ENCODE peak calls at places on chromosomes 6 and 20, in five cellular contexts. U, W, S, O and A are unnamed samples.

GRCh38 chr6:163860194-163861081 is 445.9 kb downstream of the QKI start:
- DNase-seq in U (peak; percentile 14), O (no peak), S (no peak), W (peak; percentile 66), A (no peak)

GRCh38 chr6:107334026-107334425 is 125.3 kb downstream of the PDSS2 start:
- DNase-seq in U (no peak), O (no peak), S (no peak), W (no peak), A (no peak)

GRCh38 chr20:33092361-33092760 is 12.9 kb downstream of the BPIFB4 start:
- DNase-seq in W (no peak), S (no peak), O (no peak), U (no peak), A (no peak)

GRCh38 chr6:2575191-2575590 is 175.5 kb downstream of the MYLK4 start:
- DNase-seq in U (no peak), O (no peak), W (no peak), S (no peak), A (no peak)

GRCh38 chr6:84424956-84425355 is 197.5 kb upstream of the CEP162 start:
- DNase-seq in U (no peak), S (no peak), W (no peak), O (no peak), A (no peak)

GRCh38 chr6:8820313-8820712 is 385.0 kb upstream of the SLC35B3 start:
- DNase-seq in O (no peak), S (no peak), W (no peak), U (no peak), A (no peak)

GRCh38 chr20:37295001-37295400 is 5.5 kb downstream of the MANBAL start:
- DNase-seq in W (peak; percentile 90), S (no peak), U (no peak), O (no peak), A (no peak)

GRCh38 chr6:27617046-27617687 is 144.3 kb upstream of the ZNF184 start:
- DNase-seq in S (peak; percentile 31), O (no peak), U (no peak), W (peak; percentile 42), A (no peak)

GRCh38 chr6:112429226-112429625 is 82.1 kb downstream of the RFPL4B start:
- DNase-seq in U (no peak), W (peak; percentile 53), O (no peak), S (no peak), A (peak; percentile 0)

GRCh38 chr6:158158748-158159147 is 9.3 kb downstream of the SERAC1 start:
- DNase-seq in O (no peak), U (no peak), W (no peak), S (no peak), A (no peak)

GRCh38 chr6:169991031-169991390 is 239.6 kb downstream of the ERMARD start:
- DNase-seq in W (no peak), S (no peak), O (no peak), U (no peak), A (no peak)

GRCh38 chr20:11144114-11144513 is 470.3 kb upstream of the JAG1 start:
- DNase-seq in U (no peak), O (no peak), S (no peak), W (peak; percentile 73), A (no peak)

GRCh38 chr6:135025775-135026174 is 28.8 kb downstream of the HBS1L start:
- DNase-seq in S (no peak), W (no peak), O (no peak), U (no peak), A (no peak)

GRCh38 chr6:20365456-20365855 is 36.2 kb upstream of the E2F3 start:
- DNase-seq in O (no peak), W (no peak), S (no peak), U (no peak), A (no peak)

GRCh38 chr6:24719125-24719931 is at the start of gene C6orf62:
- DNase-seq in W (peak; percentile 25), S (no peak), U (peak; percentile 39), O (no peak), A (no peak)

GRCh38 chr20:56433221-56433879 is 21.3 kb downstream of the CASS4 start:
- DNase-seq in S (no peak), W (no peak), U (no peak), O (no peak), A (no peak)

GRCh38 chr6:117188627-117189201 is 76.6 kb upstream of the VGLL2 start:
- DNase-seq in S (no peak), O (no peak), U (no peak), W (no peak), A (no peak)

GRCh38 chr20:57440678-57441509 is 49.7 kb downstream of the RBM38 start:
- DNase-seq in U (no peak), W (peak; percentile 77), S (no peak), O (no peak), A (no peak)

GRCh38 chr20:24017160-24017761 is 28.7 kb upstream of the GGTLC1 start:
- DNase-seq in U (no peak), W (peak; percentile 18), O (no peak), S (no peak), A (no peak)

GRCh38 chr6:100203391-100203790 is 209.4 kb upstream of the MCHR2 start:
- DNase-seq in O (no peak), W (peak; percentile 91), U (no peak), S (no peak), A (no peak)

GRCh38 chr6:42118162-42119001 is 24.0 kb downstream of the C6orf132 start:
- DNase-seq in O (no peak), W (peak; percentile 36), S (no peak), U (no peak), A (no peak)

GRCh38 chr6:137233561-137234504 is 14.6 kb upstream of the IFNGR1 start:
- DNase-seq in U (no peak), O (no peak), S (no peak), W (peak; percentile 95), A (no peak)

GRCh38 chr6:7469696-7470095 is 71.8 kb upstream of the DSP start:
- DNase-seq in O (no peak), S (no peak), U (no peak), W (peak; percentile 49), A (no peak)

GRCh38 chr20:22940350-22940749 is 94.8 kb upstream of the SSTR4 start:
- DNase-seq in S (no peak), W (no peak), U (no peak), O (no peak), A (no peak)

GRCh38 chr20:58431134-58431533 is 42.1 kb downstream of the VAPB start:
- DNase-seq in U (no peak), O (no peak), W (no peak), S (no peak), A (no peak)

GRCh38 chr20:53003420-53003819 is 31.3 kb downstream of the TSHZ2 start:
- DNase-seq in U (no peak), W (no peak), O (no peak), S (no peak), A (no peak)

GRCh38 chr20:3239026-3239866 is at the start of gene SLC4A11:
- DNase-seq in O (peak; percentile 22), S (peak; percentile 69), W (peak; percentile 67), U (no peak), A (no peak)

GRCh38 chr6:44003345-44004061 is 123.7 kb downstream of the MRPL14 start:
- DNase-seq in O (no peak), U (no peak), S (no peak), W (no peak), A (no peak)

GRCh38 chr20:32474967-32475819 is 109.9 kb downstream of the NOL4L start:
- DNase-seq in U (no peak), S (no peak), O (peak; percentile 79), W (peak; percentile 100), A (no peak)

GRCh38 chr20:11001767-11002540 is 328.2 kb upstream of the JAG1 start:
- DNase-seq in S (no peak), O (no peak), U (peak; percentile 3), W (peak; percentile 78), A (no peak)

GRCh38 chr6:136464874-136465273 is 85.3 kb downstream of the MAP7 start:
- DNase-seq in S (no peak), O (no peak), W (no peak), U (no peak), A (no peak)

GRCh38 chr6:157813191-157813590 is 9.9 kb upstream of the SNX9 start:
- DNase-seq in O (no peak), S (no peak), U (no peak), W (peak; percentile 59), A (no peak)

GRCh38 chr6:107355659-107356058 is 103.7 kb downstream of the PDSS2 start:
- DNase-seq in U (no peak), S (no peak), W (no peak), O (no peak), A (no peak)

GRCh38 chr6:25872804-25873203 is 1.2 kb downstream of the SLC17A3 start:
- DNase-seq in U (no peak), W (no peak), S (no peak), O (no peak), A (no peak)

GRCh38 chr6:105900120-105900937 is 185.8 kb upstream of the PRDM1 start:
- DNase-seq in S (no peak), O (no peak), U (no peak), W (peak; percentile 10), A (no peak)

GRCh38 chr20:18527836-18528235 is 20.1 kb downstream of the SEC23B start:
- DNase-seq in W (no peak), S (no peak), U (no peak), O (no peak), A (no peak)